ENCODE peak calls at places on chromosomes 12 and 14, in ten cellular contexts. E is AG09319, D is BJ, G is Calu3, M is A549, B is Caco-2, O is BE2C, X is Peyer's patch, T is GM23338, P is endodermal cell. V is an unnamed sample.

GRCh38 chr14:101097109-101097793 is 193.7 kb upstream of the RTL1 start:
- DNase-seq in E (no peak), B (no peak), X (no peak), T (no peak), G (no peak), O (no peak), D (no peak), P (peak; percentile 74), M (peak; percentile 38), V (no peak)

GRCh38 chr14:39762576-39763401 is 330.6 kb upstream of the FBXO33 start:
- DNase-seq in X (no peak), B (peak; percentile 46), G (no peak), P (no peak), O (no peak), E (no peak), T (no peak), D (no peak), M (no peak), V (no peak)

GRCh38 chr12:102484017-102484731 is 3.8 kb upstream of the IGF1 start:
- DNase-seq in T (peak; percentile 70), G (peak; percentile 51), M (peak; percentile 61), B (peak; percentile 34), O (peak; percentile 36), X (peak; percentile 52), E (peak; percentile 65), P (peak; percentile 80), D (no peak), V (peak; percentile 76)

GRCh38 chr14:87252103-87252502 is 740.9 kb downstream of the GALC start:
- DNase-seq in M (no peak), B (no peak), G (no peak), E (no peak), D (no peak), P (no peak), X (no peak), T (peak; percentile 32), O (no peak), V (no peak)

GRCh38 chr12:65965358-65965757 is 141.1 kb downstream of the HMGA2 start:
- DNase-seq in E (no peak), O (no peak), G (no peak), P (no peak), X (no peak), M (peak; percentile 51), D (peak; percentile 78), T (peak; percentile 18), B (no peak), V (no peak)

GRCh38 chr14:69039287-69039628 is 60.2 kb upstream of the ACTN1 start:
- DNase-seq in E (no peak), X (no peak), O (no peak), G (no peak), B (no peak), T (no peak), P (no peak), D (no peak), M (peak; percentile 51), V (peak; percentile 50)

GRCh38 chr12:8911606-8912268 is 2.6 kb upstream of the PHC1 start:
- DNase-seq in X (no peak), B (no peak), O (no peak), T (peak; percentile 88), M (no peak), E (no peak), G (no peak), D (no peak), P (peak; percentile 64), V (no peak)

GRCh38 chr14:85531141-85531593 is 1.2 kb downstream of the FLRT2 start:
- DNase-seq in D (no peak), O (no peak), E (peak; percentile 75), G (no peak), M (peak; percentile 79), T (peak; percentile 81), P (peak; percentile 90), X (no peak), B (no peak), V (peak; percentile 59)

GRCh38 chr14:54366726-54367707 is 29.8 kb upstream of the CDKN3 start:
- DNase-seq in T (peak; percentile 83), G (peak; percentile 56), M (peak; percentile 73), X (no peak), E (no peak), O (peak; percentile 41), P (peak; percentile 86), B (peak; percentile 78), D (no peak), V (peak; percentile 75)

GRCh38 chr12:109680521-109681030 is 33.0 kb upstream of the FAM222A start:
- DNase-seq in P (no peak), G (no peak), T (no peak), O (no peak), B (no peak), X (no peak), E (no peak), D (no peak), M (no peak), V (no peak)

GRCh38 chr12:108691154-108691994 is 39.9 kb downstream of the CORO1C start:
- DNase-seq in P (peak; percentile 98), M (peak; percentile 99), D (peak; percentile 97), X (peak; percentile 79), G (peak; percentile 86), E (peak; percentile 98), B (peak; percentile 94), T (peak; percentile 96), O (peak; percentile 99), V (peak; percentile 97)

GRCh38 chr12:104131609-104132008 is 6.4 kb downstream of the NFYB start:
- DNase-seq in P (no peak), G (no peak), B (no peak), O (no peak), D (no peak), M (no peak), E (no peak), X (no peak), T (no peak), V (no peak)

GRCh38 chr14:64294672-64295413 is 672 bp upstream of the ESR2 start:
- DNase-seq in B (peak; percentile 80), T (peak; percentile 93), O (peak; percentile 91), M (peak; percentile 68), D (no peak), G (peak; percentile 92), X (peak; percentile 90), P (peak; percentile 95), E (no peak), V (peak; percentile 70)

GRCh38 chr14:64289571-64289970 is 4.6 kb downstream of the ESR2 start:
- DNase-seq in G (no peak), T (no peak), X (no peak), M (no peak), P (no peak), E (no peak), D (no peak), B (no peak), O (no peak), V (no peak)

GRCh38 chr14:64296561-64296960 is 2.4 kb upstream of the ESR2 start:
- DNase-seq in M (no peak), D (no peak), P (no peak), G (no peak), E (no peak), X (no peak), O (no peak), T (no peak), B (no peak), V (peak; percentile 21)

GRCh38 chr14:64292197-64292596 is 2.0 kb downstream of the ESR2 start:
- DNase-seq in D (no peak), M (no peak), G (no peak), T (no peak), E (no peak), P (no peak), O (no peak), X (no peak), B (no peak), V (no peak)

DNA sequence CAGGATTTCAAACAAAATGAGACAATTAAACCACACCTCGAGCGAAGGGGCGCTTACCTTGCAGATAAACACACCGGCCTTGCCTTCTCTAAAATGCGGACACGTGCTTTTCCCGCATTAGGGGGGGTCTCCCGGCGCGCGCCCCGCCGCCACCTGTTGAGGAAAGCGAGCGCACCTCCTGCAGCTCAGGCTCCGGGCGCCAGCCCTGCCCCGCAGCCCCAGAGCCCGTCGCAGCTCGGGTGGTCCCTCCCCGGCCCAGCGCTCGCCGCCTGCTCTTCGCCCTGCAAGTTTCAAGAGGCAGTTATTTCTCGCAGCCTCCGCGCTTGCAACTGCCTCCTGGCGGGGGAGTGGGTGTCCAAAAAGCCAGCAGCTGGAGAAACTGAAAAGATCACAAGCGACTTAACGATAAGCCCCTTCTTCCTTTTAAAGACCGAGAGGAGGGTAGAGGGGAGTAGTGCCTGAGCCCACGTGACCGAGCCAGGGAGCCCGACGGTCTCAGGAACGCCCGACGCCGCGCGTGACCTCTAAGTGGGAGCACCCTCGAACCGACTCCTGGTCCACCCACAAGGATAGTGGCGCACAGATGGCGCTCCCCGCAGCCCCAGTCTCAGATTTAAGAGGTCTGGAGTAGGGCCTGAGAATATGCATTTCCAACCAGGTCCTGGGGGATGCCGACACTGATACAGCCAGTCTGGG is at the start of gene ESR2:
- DNase-seq in G (peak; percentile 10), X (peak; percentile 66), O (peak; percentile 48), T (peak; percentile 51), D (no peak), E (no peak), M (peak; percentile 13), B (peak; percentile 45), P (peak; percentile 80), V (peak; percentile 59)
- TF ChIP-seq CTCF in G (no peak), X (no peak), O (peak; percentile 30), T (no peak), D (peak; percentile 42), E (peak; percentile 48), M (no peak), B (no peak), P (peak; percentile 33), V (peak; percentile 45)

DNA sequence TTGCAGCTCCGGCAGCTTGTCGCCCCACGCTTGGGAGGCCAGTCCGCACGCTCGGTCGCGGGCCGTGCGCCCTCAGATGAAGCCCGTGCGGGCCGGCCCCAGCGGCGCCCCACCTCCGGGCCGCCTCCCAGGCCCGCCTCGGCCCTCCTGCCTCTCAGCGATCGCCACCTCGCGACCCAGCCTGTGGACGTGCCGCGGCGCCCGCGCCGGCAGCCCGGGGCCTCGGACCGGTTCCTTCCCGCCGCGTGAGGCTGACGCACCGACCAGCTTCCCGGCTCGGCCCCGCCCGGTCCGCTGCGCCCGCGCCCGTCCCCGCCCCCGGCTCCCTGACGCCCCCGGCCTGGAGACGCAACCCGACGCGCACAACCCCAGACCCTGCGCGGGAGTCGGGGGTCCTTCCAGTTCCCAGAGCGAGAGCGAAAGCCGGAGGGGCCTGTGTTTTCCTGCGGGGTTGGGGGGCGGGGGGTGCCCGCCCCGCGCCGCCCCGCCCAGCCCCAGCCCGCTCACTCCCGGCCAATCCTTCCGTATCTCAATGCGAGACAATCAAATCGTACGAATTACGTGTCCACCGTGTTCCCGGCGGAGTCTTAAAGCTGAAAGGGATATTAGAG is at the start of gene ERO1A:
- DNase-seq in X (peak; percentile 59), D (no peak), M (peak; percentile 85), B (peak; percentile 81), E (peak; percentile 38), O (peak; percentile 80), T (peak; percentile 81), P (peak; percentile 87), G (peak; percentile 83), V (peak; percentile 83)
- TF ChIP-seq CTCF in X (no peak), D (no peak), M (no peak), B (no peak), E (no peak), O (no peak), T (no peak), P (no peak), G (no peak), V (no peak)

GRCh38 chr14:96192049-96192448 is 12.6 kb upstream of the BDKRB2 start:
- DNase-seq in P (peak; percentile 84), E (no peak), B (no peak), M (no peak), O (no peak), D (no peak), G (no peak), X (no peak), T (no peak), V (no peak)
- TF ChIP-seq CTCF in P (no peak), E (no peak), B (no peak), M (no peak), O (no peak), D (no peak), G (no peak), X (no peak), T (no peak), V (no peak)

GRCh38 chr14:41609704-41610183 is 3.1 kb downstream of the LRFN5 start:
- DNase-seq in X (no peak), E (no peak), M (peak; percentile 39), D (no peak), G (no peak), O (peak; percentile 7), T (peak; percentile 89), B (no peak), P (peak; percentile 94), V (peak; percentile 85)
- TF ChIP-seq CTCF in X (no peak), E (peak; percentile 33), M (no peak), D (no peak), G (no peak), O (no peak), T (peak; percentile 60), B (no peak), P (peak; percentile 71), V (peak; percentile 43)